ENCODE peak calls at places on chromosomes 13 and 19, in five cellular contexts. V is cardiac fibroblast, O is GM23248, G is WERI-Rb-1, C is brain microvascular endothelial cell. N is an unnamed sample.
A peak's percentile ranks its signal among the peaks of the same experiment; 100 is the strongest.

GRCh38 chr13:39876258-39876657 is 220.8 kb downstream of the COG6 start:
- DNase-seq in V (peak; percentile 79), O (peak; percentile 70), G (no peak), C (peak; percentile 98), N (peak; percentile 96)

GRCh38 chr13:20359335-20359734 is 127.2 kb upstream of the GJB6 start:
- DNase-seq in V (peak; percentile 90), O (peak; percentile 94), C (peak; percentile 94), G (no peak), N (peak; percentile 95)

GRCh38 chr13:103663996-103664395 is 597.8 kb upstream of the SLC10A2 start:
- DNase-seq in O (no peak), G (no peak), V (no peak), C (no peak), N (no peak)

GRCh38 chr13:29897102-29897501 is 46.7 kb upstream of the UBL3 start:
- DNase-seq in G (no peak), C (no peak), V (no peak), O (no peak), N (no peak)

GRCh38 chr13:97125051-97125809 is 96.9 kb upstream of the MBNL2 start:
- DNase-seq in G (peak; percentile 97), O (peak; percentile 85), V (peak; percentile 75), C (peak; percentile 77), N (peak; percentile 75)

GRCh38 chr13:109900723-109901122 is 114.3 kb upstream of the IRS2 start:
- DNase-seq in C (no peak), O (no peak), V (no peak), G (no peak), N (no peak)

GRCh38 chr19:40465025-40465780 is at the start of gene BLVRB:
- DNase-seq in O (peak; percentile 87), C (peak; percentile 58), V (peak; percentile 83), G (no peak), N (peak; percentile 97)

GRCh38 chr19:33143897-33144405 is 12.0 kb downstream of the WDR88 start:
- DNase-seq in G (peak; percentile 63), V (peak; percentile 56), O (peak; percentile 76), C (peak; percentile 40), N (peak; percentile 38)

GRCh38 chr13:23289917-23290357 is 109.2 kb downstream of the SGCG start:
- DNase-seq in G (no peak), O (peak; percentile 77), C (peak; percentile 92), V (peak; percentile 70), N (peak; percentile 45)

GRCh38 chr13:43472344-43472743 is 314.4 kb downstream of the ENOX1 start:
- DNase-seq in G (no peak), C (no peak), O (no peak), V (no peak), N (no peak)

GRCh38 chr19:46878613-46879375 is 18.0 kb downstream of the ARHGAP35 start:
- DNase-seq in V (peak; percentile 62), C (peak; percentile 91), O (peak; percentile 93), G (peak; percentile 83), N (peak; percentile 80)

GRCh38 chr19:54188224-54188871 is 1.0 kb downstream of the MBOAT7 start:
- DNase-seq in O (peak; percentile 75), C (peak; percentile 60), V (peak; percentile 48), G (no peak), N (peak; percentile 30)

GRCh38 chr19:50537306-50537685 is 23.6 kb upstream of the ASPDH start:
- DNase-seq in C (no peak), V (no peak), G (no peak), O (no peak), N (no peak)

GRCh38 chr19:40225440-40226305 is 816 bp downstream of the CCNP start:
- DNase-seq in G (no peak), C (peak; percentile 14), O (peak; percentile 59), V (peak; percentile 29), N (peak; percentile 43)

GRCh38 chr19:7456964-7457541 is 31.8 kb downstream of the PEX11G start:
- DNase-seq in V (no peak), G (peak; percentile 47), C (no peak), O (peak; percentile 24), N (no peak)

GRCh38 chr19:55486971-55487883 is 1.0 kb upstream of the SSC5D start:
- DNase-seq in C (peak; percentile 88), V (peak; percentile 96), O (peak; percentile 97), G (no peak), N (peak; percentile 95)

GRCh38 chr13:46180393-46180792 is 1.6 kb downstream of the LCP1 start:
- DNase-seq in O (no peak), C (no peak), V (no peak), G (no peak), N (no peak)

GRCh38 chr13:103351035-103351828 is 285.0 kb upstream of the SLC10A2 start:
- DNase-seq in O (no peak), C (peak; percentile 46), G (no peak), V (peak; percentile 39), N (no peak)

GRCh38 chr19:34475975-34476594 is 5.5 kb upstream of the WTIP start:
- DNase-seq in C (no peak), V (no peak), G (no peak), O (peak; percentile 16), N (no peak)

GRCh38 chr19:7869910-7870511 is 4.2 kb downstream of the PRR36 start:
- DNase-seq in G (peak; percentile 71), C (no peak), V (peak; percentile 31), O (peak; percentile 37), N (no peak)

GRCh38 chr13:60583911-60584753 is 187.1 kb downstream of the TDRD3 start:
- DNase-seq in C (peak; percentile 91), V (peak; percentile 72), O (peak; percentile 92), G (no peak), N (peak; percentile 84)

GRCh38 chr19:58561373-58562125 is 3.1 kb upstream of the UBE2M start:
- DNase-seq in V (no peak), G (no peak), C (no peak), O (no peak), N (no peak)

GRCh38 chr19:22617614-22618325 is 16.4 kb upstream of the ZNF492 start:
- DNase-seq in O (no peak), V (no peak), C (no peak), G (no peak), N (no peak)

GRCh38 chr13:87078947-87079795 is 592.0 kb upstream of the SLITRK5 start:
- DNase-seq in G (no peak), V (no peak), O (no peak), C (no peak), N (no peak)

GRCh38 chr13:84446972-84447700 is 564.9 kb upstream of the SLITRK1 start:
- DNase-seq in O (peak; percentile 18), C (peak; percentile 73), G (no peak), V (peak; percentile 3), N (peak; percentile 73)

GRCh38 chr13:111919826-111920225 is 147.1 kb upstream of the SOX1 start:
- DNase-seq in G (no peak), C (no peak), O (no peak), V (no peak), N (no peak)

GRCh38 chr19:17220207-17220758 is 5.1 kb downstream of the USE1 start:
- DNase-seq in C (peak; percentile 71), O (peak; percentile 92), V (peak; percentile 86), G (no peak), N (peak; percentile 72)

GRCh38 chr19:46461537-46461936 is 9.8 kb downstream of the PNMA8A start:
- DNase-seq in C (no peak), V (no peak), G (no peak), O (no peak), N (peak; percentile 32)

GRCh38 chr19:46753420-46754155 is 7.3 kb upstream of the STRN4 start:
- DNase-seq in G (peak; percentile 77), C (no peak), O (peak; percentile 59), V (no peak), N (no peak)

GRCh38 chr13:93244141-93244917 is 17.7 kb downstream of the GPC6 start:
- DNase-seq in O (peak; percentile 81), G (peak; percentile 84), C (peak; percentile 56), V (peak; percentile 68), N (peak; percentile 62)

GRCh38 chr13:37869506-37869755 is 141 bp downstream of the TRPC4 start:
- DNase-seq in C (no peak), V (no peak), G (no peak), O (no peak), N (no peak)
- H3K4me3 ChIP-seq in C (peak overlapping the region; percentile 77), V (peak overlapping the region; percentile 86), G (peak overlapping the region; percentile 53), O (peak overlapping the region; percentile 90), N (peak overlapping the region; percentile 90)

GRCh38 chr19:43634068-43634467 is 5.6 kb downstream of the CADM4 start:
- DNase-seq in C (no peak), O (no peak), G (no peak), V (no peak), N (no peak)
- H3K4me3 ChIP-seq in C (no peak overlapping the region), O (no peak overlapping the region), G (no peak overlapping the region), V (no peak overlapping the region), N (no peak overlapping the region)

DNA sequence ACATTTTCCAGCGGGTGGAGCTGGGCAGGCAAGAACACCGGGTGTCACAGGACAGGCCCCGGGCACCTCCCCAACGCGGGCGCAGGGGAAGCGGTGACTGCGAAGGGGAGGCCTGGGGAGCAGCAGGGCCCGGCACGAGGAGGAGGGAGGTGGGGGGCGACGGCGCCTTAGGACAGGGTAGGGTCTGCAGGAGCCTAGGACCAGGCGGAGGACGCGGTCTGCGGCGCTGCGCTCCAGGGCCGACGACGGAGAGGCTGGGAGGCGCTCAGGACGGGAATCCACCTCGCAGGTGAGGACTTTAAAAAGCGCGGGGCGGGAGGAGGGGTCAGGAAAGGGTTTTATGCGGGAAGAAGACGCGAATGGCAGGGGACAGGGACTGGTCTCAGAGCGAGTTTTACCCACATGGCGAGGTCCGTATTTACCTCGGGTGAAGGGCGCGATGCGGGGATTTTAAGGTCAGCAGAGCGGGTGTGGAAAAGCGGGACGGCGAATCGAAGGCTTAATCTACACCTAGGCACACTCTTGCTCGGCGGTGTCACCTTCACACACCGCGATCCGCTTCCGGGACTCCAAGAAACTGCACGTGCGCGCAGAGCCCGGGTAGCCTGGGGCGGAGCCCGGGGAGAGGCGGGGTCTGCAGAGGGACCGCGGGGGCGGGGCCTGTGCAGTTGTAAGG is 13.5 kb downstream of the ERVV-2 start:
- DNase-seq in V (no peak), G (peak; percentile 90), C (no peak), O (peak; percentile 45), N (no peak)
- H3K4me3 ChIP-seq in V (no peak overlapping the region), G (peak overlapping the region; percentile 67), C (no peak overlapping the region), O (peak overlapping the region; percentile 63), N (no peak overlapping the region)

DNA sequence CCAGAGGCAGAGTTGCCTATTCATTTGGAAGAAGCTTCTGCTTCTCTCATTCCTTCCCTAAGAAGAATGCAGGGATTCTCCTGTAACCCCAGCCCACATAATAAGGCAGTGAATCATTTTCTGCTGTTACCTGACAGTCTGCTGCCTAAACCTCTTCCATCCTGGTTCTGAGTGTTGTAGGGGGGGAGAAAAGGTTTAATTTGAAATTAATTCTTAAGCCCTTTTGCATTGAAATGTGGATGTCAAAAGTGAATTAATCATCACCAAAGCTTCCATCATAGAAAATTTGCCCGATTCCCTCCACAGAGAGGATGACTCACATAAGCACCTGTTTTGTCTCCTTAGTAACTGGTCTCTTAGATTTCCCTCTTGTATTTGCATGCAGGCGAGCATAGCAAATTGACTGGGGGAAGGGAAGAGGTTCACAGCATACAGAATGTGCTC is 146.7 kb upstream of the FNDC3A start:
- DNase-seq in O (no peak), V (no peak), G (no peak), C (no peak), N (no peak)
- H3K4me3 ChIP-seq in O (no peak overlapping the region), V (no peak overlapping the region), G (no peak overlapping the region), C (no peak overlapping the region), N (no peak overlapping the region)

GRCh38 chr13:114248011-114248410 is 13.3 kb downstream of the CDC16 start:
- DNase-seq in G (no peak), O (peak; percentile 60), V (no peak), C (no peak), N (peak; percentile 84)
- H3K4me3 ChIP-seq in G (no peak overlapping the region), O (no peak overlapping the region), V (no peak overlapping the region), C (no peak overlapping the region), N (no peak overlapping the region)

GRCh38 chr13:44667950-44668349 is 91.8 kb upstream of the TSC22D1 start:
- DNase-seq in O (peak; percentile 76), C (no peak), G (no peak), V (peak; percentile 77), N (peak; percentile 89)
- H3K4me3 ChIP-seq in O (peak overlapping the region; percentile 55), C (no peak overlapping the region), G (no peak overlapping the region), V (no peak overlapping the region), N (peak overlapping the region; percentile 7)

GRCh38 chr13:28140433-28141125 is 2.2 kb downstream of the PAN3 start:
- DNase-seq in V (no peak), O (peak; percentile 38), G (peak; percentile 26), C (no peak), N (no peak)
- H3K4me3 ChIP-seq in V (no peak overlapping the region), O (peak overlapping the region; percentile 87), G (peak overlapping the region; percentile 75), C (peak overlapping the region; percentile 86), N (peak overlapping the region; percentile 90)